ENCODE peak calls at places on chromosomes 6 and 20, in seven cellular contexts. D is endodermal cell, L is neuronal stem cell, I is spleen, E is SJSA1, Z is tibial artery, Y is aorta. F is an unnamed sample.
A peak's percentile ranks its signal among the peaks of the same experiment; 100 is the strongest.

GRCh38 chr20:4082406-4083102 is 67.2 kb upstream of the RNF24 start:
- DNase-seq in D (peak; percentile 87), I (peak; percentile 85), Z (no peak), E (peak; percentile 90), L (peak; percentile 33), Y (no peak), F (no peak)

GRCh38 chr6:52104979-52105378 is 17.6 kb upstream of the PKHD1 start:
- DNase-seq in D (no peak), E (no peak), Z (no peak), L (no peak), Y (no peak), I (no peak), F (no peak)

GRCh38 chr6:3750324-3751018 is 1.0 kb downstream of the PXDC1 start:
- DNase-seq in Z (peak; percentile 92), E (peak; percentile 72), D (peak; percentile 82), I (peak; percentile 92), Y (peak; percentile 94), L (peak; percentile 31), F (no peak)

GRCh38 chr6:25903467-25904099 is 26.9 kb downstream of the SLC17A2 start:
- DNase-seq in Z (no peak), L (no peak), D (no peak), Y (no peak), E (no peak), I (no peak), F (no peak)

GRCh38 chr6:135586844-135587243 is 89.3 kb upstream of the AHI1 start:
- DNase-seq in Z (no peak), E (no peak), I (no peak), L (no peak), Y (no peak), D (no peak), F (no peak)

GRCh38 chr6:109242923-109243322 is 139.3 kb downstream of the CD164 start:
- DNase-seq in D (no peak), E (no peak), I (no peak), L (no peak), Z (no peak), Y (no peak), F (no peak)

GRCh38 chr6:7522873-7523272 is 18.6 kb upstream of the DSP start:
- DNase-seq in E (no peak), Z (no peak), D (no peak), Y (no peak), L (no peak), I (no peak), F (no peak)

GRCh38 chr6:70735513-70735912 is 67.8 kb downstream of the SMAP1 start:
- DNase-seq in L (no peak), I (no peak), D (no peak), E (no peak), Z (no peak), Y (no peak), F (no peak)

GRCh38 chr6:89952696-89953095 is 58.4 kb downstream of the GJA10 start:
- DNase-seq in D (no peak), E (peak; percentile 89), I (no peak), Z (no peak), L (no peak), Y (no peak), F (no peak)

GRCh38 chr20:38435555-38435939 is 419 bp upstream of the SNHG17 start:
- DNase-seq in E (peak; percentile 75), Y (no peak), D (no peak), L (no peak), I (no peak), Z (no peak), F (no peak)

GRCh38 chr6:151374024-151374423 is 17.3 kb downstream of the ZBTB2 start:
- DNase-seq in Y (no peak), I (no peak), E (no peak), L (no peak), Z (no peak), D (peak; percentile 71), F (no peak)

GRCh38 chr6:108868551-108869145 is 20.4 kb downstream of the ARMC2 start:
- DNase-seq in Y (no peak), D (no peak), E (no peak), L (no peak), Z (no peak), I (no peak), F (no peak)

GRCh38 chr20:44491635-44492395 is 16.1 kb downstream of the TTPAL start:
- DNase-seq in Y (no peak), Z (peak; percentile 82), D (peak; percentile 60), I (no peak), E (peak; percentile 93), L (no peak), F (no peak)

GRCh38 chr20:12575352-12576095 is 433.2 kb upstream of the SPTLC3 start:
- DNase-seq in D (no peak), Y (no peak), L (no peak), Z (no peak), E (no peak), I (no peak), F (no peak)

GRCh38 chr6:35120746-35121145 is 20.4 kb downstream of the TCP11 start:
- DNase-seq in L (no peak), Z (no peak), E (no peak), Y (no peak), D (no peak), I (no peak), F (no peak)

GRCh38 chr6:138546733-138547185 is 47.5 kb upstream of the NHSL1 start:
- DNase-seq in L (no peak), D (peak; percentile 76), Y (no peak), E (no peak), Z (no peak), I (no peak), F (no peak)

GRCh38 chr6:158938811-158939254 is 61.2 kb downstream of the RSPH3 start:
- DNase-seq in Z (no peak), I (no peak), Y (no peak), E (no peak), L (no peak), D (peak; percentile 78), F (no peak)

GRCh38 chr6:134415681-134416080 is 97.8 kb upstream of the SGK1 start:
- DNase-seq in D (no peak), I (no peak), Z (no peak), Y (no peak), L (no peak), E (no peak), F (no peak)

GRCh38 chr6:76416821-76417605 is 344.6 kb upstream of the IMPG1 start:
- DNase-seq in I (no peak), E (no peak), L (no peak), Z (no peak), Y (no peak), D (no peak), F (no peak)

GRCh38 chr20:64261138-64261537 is 5.6 kb downstream of the PCMTD2 start:
- DNase-seq in D (no peak), E (no peak), Z (no peak), Y (no peak), L (no peak), I (no peak), F (peak; percentile 88)

GRCh38 chr20:62387219-62387913 is 463 bp downstream of the RPS21 start:
- DNase-seq in Z (no peak), D (no peak), E (no peak), Y (no peak), I (no peak), L (no peak), F (no peak)

GRCh38 chr20:62390306-62391164 is 3.6 kb downstream of the RPS21 start:
- DNase-seq in D (no peak), E (no peak), L (no peak), I (no peak), Z (no peak), Y (no peak), F (no peak)

GRCh38 chr20:62389601-62390087 is 2.7 kb downstream of the RPS21 start:
- DNase-seq in I (no peak), Z (no peak), L (no peak), E (no peak), D (no peak), Y (no peak), F (no peak)

GRCh38 chr20:62387993-62388635 is 1.2 kb downstream of the RPS21 start:
- DNase-seq in Y (no peak), Z (no peak), I (no peak), L (no peak), E (no peak), D (no peak), F (no peak)

DNA sequence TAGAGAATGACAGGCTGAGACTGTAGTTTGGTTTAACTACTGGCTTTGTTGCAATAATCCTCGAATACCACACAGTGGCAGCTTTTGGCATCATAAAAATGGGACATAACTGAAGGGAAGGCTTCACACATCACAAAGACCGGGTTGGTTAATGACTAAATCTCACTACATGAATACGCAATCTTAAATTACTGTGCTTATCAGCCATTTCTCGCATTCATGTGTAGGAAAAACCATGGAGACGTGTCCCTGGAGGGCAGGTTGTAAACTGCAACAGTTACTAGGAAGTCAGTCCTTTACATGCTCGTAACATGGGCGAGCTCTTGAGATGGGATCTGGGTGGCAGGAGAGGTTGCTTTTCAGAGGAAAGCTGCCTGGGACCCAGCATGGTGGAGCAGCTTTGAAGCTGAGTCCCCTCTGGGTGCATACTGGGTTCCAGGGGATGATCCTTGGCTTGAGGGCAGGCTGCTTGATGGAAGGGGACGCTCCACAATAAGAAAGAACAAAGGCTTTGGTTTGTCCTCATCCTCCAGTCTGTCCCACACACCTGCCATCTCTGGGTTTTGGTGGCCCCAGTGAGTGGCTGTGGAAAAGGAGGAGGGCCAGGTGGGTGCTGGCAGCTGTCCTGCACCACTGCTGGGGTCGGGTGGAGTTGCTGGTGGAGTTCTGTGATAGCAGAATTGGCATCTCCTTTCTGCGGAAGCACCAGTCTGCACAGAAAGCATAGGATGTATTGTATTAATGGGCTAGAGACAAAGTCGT is 2.1 kb downstream of the RPS21 start:
- DNase-seq in Z (no peak), L (no peak), Y (no peak), D (no peak), E (no peak), I (no peak), F (no peak)
- H3K4me3 ChIP-seq in Z (no peak overlapping the region), L (peak overlapping the region; percentile 9), Y (no peak overlapping the region), D (peak overlapping the region; percentile 100), E (no peak overlapping the region), I (no peak overlapping the region), F (peak overlapping the region; percentile 96)

DNA sequence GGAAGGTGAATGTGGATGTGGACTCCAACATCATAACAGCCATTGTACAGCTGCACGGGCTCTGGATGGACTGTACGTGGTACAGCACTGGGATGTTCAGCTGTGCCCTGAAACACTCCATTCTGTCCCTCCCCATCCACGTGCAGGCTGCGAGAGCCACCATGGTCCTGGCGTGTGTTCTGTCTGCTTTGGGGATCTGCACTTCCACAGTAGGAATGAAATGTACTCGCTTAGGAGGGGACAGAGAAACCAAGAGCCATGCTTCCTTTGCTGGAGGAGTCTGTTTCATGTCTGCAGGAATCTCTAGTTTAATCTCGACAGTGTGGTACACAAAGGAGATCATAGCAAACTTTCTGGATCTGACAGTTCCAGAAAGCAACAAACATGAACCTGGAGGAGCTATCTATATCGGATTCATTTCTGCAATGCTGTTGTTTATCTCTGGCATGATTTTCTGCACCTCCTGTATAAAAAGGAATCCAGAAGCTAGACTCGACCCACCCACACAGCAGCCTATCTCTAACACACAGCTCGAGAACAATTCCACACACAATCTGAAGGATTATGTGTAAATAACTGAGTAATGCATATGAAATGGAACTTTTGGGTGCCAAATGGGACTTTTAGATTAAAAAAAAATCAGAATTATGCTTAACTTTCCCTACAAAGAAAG is 12.1 kb downstream of the CLDN20 start:
- DNase-seq in Z (no peak), Y (no peak), L (no peak), I (no peak), D (no peak), E (peak; percentile 33), F (no peak)
- H3K27ac ChIP-seq in Z (peak overlapping the region; percentile 22), Y (peak overlapping the region; percentile 21), L (peak overlapping the region; percentile 18), I (no peak overlapping the region), D (no peak overlapping the region), E (peak overlapping the region; percentile 4), F (no peak overlapping the region)

GRCh38 chr6:4962905-4963304 is 40.9 kb downstream of the RPP40 start:
- DNase-seq in Y (no peak), L (no peak), D (no peak), E (no peak), Z (no peak), I (no peak), F (no peak)
- H3K4me3 ChIP-seq in Y (no peak overlapping the region), L (no peak overlapping the region), D (no peak overlapping the region), E (no peak overlapping the region), Z (no peak overlapping the region), I (no peak overlapping the region), F (no peak overlapping the region)

GRCh38 chr6:95439741-95440140 is 137.6 kb upstream of the MANEA start:
- DNase-seq in L (no peak), I (no peak), Z (no peak), Y (no peak), E (no peak), D (no peak), F (no peak)
- H3K27ac ChIP-seq in L (no peak overlapping the region), I (no peak overlapping the region), Z (no peak overlapping the region), Y (no peak overlapping the region), E (no peak overlapping the region), D (no peak overlapping the region), F (no peak overlapping the region)

F was measured in SK-N-MC.